ENCODE peak calls at places on chromosomes 16 and 17, in nine cellular contexts. One of them, this sample, is unnamed.

GRCh38 chr17:3964203-3965122 is at the start of gene ATP2A3:
- DNase-seq in cardiac fibroblast: no peak
- DNase-seq in mesothelial cell of epicardium: no peak
- DNase-seq in GM12865: peak; percentile 80
- DNase-seq in progenitor cell of endocrine pancreas: no peak
- DNase-seq in stomach: peak; percentile 60
- DNase-seq in neural progenitor cell: peak; percentile 51
- DNase-seq in tibial nerve: no peak
- DNase-seq in WTC11: peak; percentile 52
- DNase-seq in this sample: no peak

GRCh38 chr16:14177704-14178103 is 106.6 kb downstream of the MRTFB start:
- DNase-seq in GM12865: peak; percentile 29
- DNase-seq in stomach: no peak
- DNase-seq in WTC11: no peak
- DNase-seq in neural progenitor cell: no peak
- DNase-seq in progenitor cell of endocrine pancreas: no peak
- DNase-seq in mesothelial cell of epicardium: no peak
- DNase-seq in tibial nerve: no peak
- DNase-seq in cardiac fibroblast: no peak
- DNase-seq in this sample: no peak

GRCh38 chr17:2982854-2983636 is 80.4 kb downstream of the OR1D5 start:
- DNase-seq in cardiac fibroblast: peak; percentile 94
- DNase-seq in GM12865: no peak
- DNase-seq in WTC11: no peak
- DNase-seq in tibial nerve: no peak
- DNase-seq in stomach: no peak
- DNase-seq in mesothelial cell of epicardium: no peak
- DNase-seq in neural progenitor cell: no peak
- DNase-seq in progenitor cell of endocrine pancreas: no peak
- DNase-seq in this sample: no peak

GRCh38 chr17:9274119-9274445 is 252.8 kb downstream of the NTN1 start:
- DNase-seq in progenitor cell of endocrine pancreas: no peak
- DNase-seq in GM12865: no peak
- DNase-seq in neural progenitor cell: no peak
- DNase-seq in stomach: no peak
- DNase-seq in WTC11: no peak
- DNase-seq in cardiac fibroblast: no peak
- DNase-seq in tibial nerve: no peak
- DNase-seq in mesothelial cell of epicardium: no peak
- DNase-seq in this sample: no peak

GRCh38 chr17:40063034-40063765 is 435 bp downstream of the THRA start:
- DNase-seq in stomach: peak; percentile 51
- DNase-seq in cardiac fibroblast: peak; percentile 33
- DNase-seq in progenitor cell of endocrine pancreas: peak; percentile 55
- DNase-seq in neural progenitor cell: peak; percentile 86
- DNase-seq in WTC11: peak; percentile 59
- DNase-seq in GM12865: peak; percentile 41
- DNase-seq in tibial nerve: peak; percentile 59
- DNase-seq in mesothelial cell of epicardium: no peak
- DNase-seq in this sample: peak; percentile 69

GRCh38 chr17:37797206-37797605 is 52.3 kb upstream of the HNF1B start:
- DNase-seq in WTC11: no peak
- DNase-seq in progenitor cell of endocrine pancreas: no peak
- DNase-seq in neural progenitor cell: no peak
- DNase-seq in mesothelial cell of epicardium: no peak
- DNase-seq in GM12865: no peak
- DNase-seq in tibial nerve: no peak
- DNase-seq in cardiac fibroblast: peak; percentile 26
- DNase-seq in stomach: no peak
- DNase-seq in this sample: no peak

GRCh38 chr17:48194097-48194550 is 86.6 kb downstream of the SNX11 start:
- DNase-seq in tibial nerve: no peak
- DNase-seq in progenitor cell of endocrine pancreas: no peak
- DNase-seq in cardiac fibroblast: no peak
- DNase-seq in mesothelial cell of epicardium: no peak
- DNase-seq in stomach: no peak
- DNase-seq in neural progenitor cell: no peak
- DNase-seq in GM12865: no peak
- DNase-seq in WTC11: no peak
- DNase-seq in this sample: no peak

GRCh38 chr17:81380682-81381518 is 14.4 kb upstream of the BAHCC1 start:
- DNase-seq in WTC11: no peak
- DNase-seq in tibial nerve: no peak
- DNase-seq in stomach: no peak
- DNase-seq in GM12865: no peak
- DNase-seq in neural progenitor cell: no peak
- DNase-seq in mesothelial cell of epicardium: no peak
- DNase-seq in cardiac fibroblast: no peak
- DNase-seq in progenitor cell of endocrine pancreas: no peak
- DNase-seq in this sample: no peak

GRCh38 chr17:49454050-49454449 is 39.4 kb upstream of the PHB1 start:
- DNase-seq in neural progenitor cell: peak; percentile 51
- DNase-seq in progenitor cell of endocrine pancreas: no peak
- DNase-seq in WTC11: no peak
- DNase-seq in GM12865: no peak
- DNase-seq in cardiac fibroblast: peak; percentile 21
- DNase-seq in tibial nerve: no peak
- DNase-seq in mesothelial cell of epicardium: no peak
- DNase-seq in stomach: no peak
- DNase-seq in this sample: no peak

GRCh38 chr17:9937164-9937835 is 32.2 kb upstream of the RCVRN start:
- DNase-seq in progenitor cell of endocrine pancreas: no peak
- DNase-seq in tibial nerve: no peak
- DNase-seq in GM12865: no peak
- DNase-seq in neural progenitor cell: no peak
- DNase-seq in WTC11: no peak
- DNase-seq in stomach: no peak
- DNase-seq in mesothelial cell of epicardium: no peak
- DNase-seq in cardiac fibroblast: peak; percentile 44
- DNase-seq in this sample: no peak

GRCh38 chr16:50136399-50136798 is 16.7 kb upstream of the TENT4B start:
- DNase-seq in mesothelial cell of epicardium: no peak
- DNase-seq in cardiac fibroblast: no peak
- DNase-seq in progenitor cell of endocrine pancreas: no peak
- DNase-seq in stomach: no peak
- DNase-seq in tibial nerve: no peak
- DNase-seq in neural progenitor cell: no peak
- DNase-seq in GM12865: no peak
- DNase-seq in WTC11: no peak
- DNase-seq in this sample: no peak

GRCh38 chr16:57240872-57241271 is 4.2 kb upstream of the ARL2BP start:
- DNase-seq in neural progenitor cell: no peak
- DNase-seq in cardiac fibroblast: no peak
- DNase-seq in GM12865: peak; percentile 30
- DNase-seq in WTC11: no peak
- DNase-seq in mesothelial cell of epicardium: no peak
- DNase-seq in progenitor cell of endocrine pancreas: no peak
- DNase-seq in tibial nerve: no peak
- DNase-seq in stomach: no peak
- DNase-seq in this sample: no peak

GRCh38 chr16:57245472-57246113 is 534 bp downstream of the ARL2BP start:
- DNase-seq in tibial nerve: peak; percentile 39
- DNase-seq in WTC11: peak; percentile 30
- DNase-seq in stomach: peak; percentile 40
- DNase-seq in cardiac fibroblast: no peak
- DNase-seq in neural progenitor cell: no peak
- DNase-seq in mesothelial cell of epicardium: no peak
- DNase-seq in GM12865: peak; percentile 48
- DNase-seq in progenitor cell of endocrine pancreas: no peak
- DNase-seq in this sample: peak; percentile 58

GRCh38 chr16:57244463-57244766 is 644 bp upstream of the ARL2BP start:
- DNase-seq in GM12865: no peak
- DNase-seq in mesothelial cell of epicardium: no peak
- DNase-seq in neural progenitor cell: no peak
- DNase-seq in WTC11: no peak
- DNase-seq in progenitor cell of endocrine pancreas: no peak
- DNase-seq in tibial nerve: no peak
- DNase-seq in stomach: no peak
- DNase-seq in cardiac fibroblast: no peak
- DNase-seq in this sample: no peak

GRCh38 chr16:57242650-57243049 is 2.4 kb upstream of the ARL2BP start:
- DNase-seq in cardiac fibroblast: no peak
- DNase-seq in stomach: no peak
- DNase-seq in mesothelial cell of epicardium: no peak
- DNase-seq in GM12865: no peak
- DNase-seq in WTC11: no peak
- DNase-seq in neural progenitor cell: no peak
- DNase-seq in progenitor cell of endocrine pancreas: no peak
- DNase-seq in tibial nerve: no peak
- DNase-seq in this sample: no peak

DNA sequence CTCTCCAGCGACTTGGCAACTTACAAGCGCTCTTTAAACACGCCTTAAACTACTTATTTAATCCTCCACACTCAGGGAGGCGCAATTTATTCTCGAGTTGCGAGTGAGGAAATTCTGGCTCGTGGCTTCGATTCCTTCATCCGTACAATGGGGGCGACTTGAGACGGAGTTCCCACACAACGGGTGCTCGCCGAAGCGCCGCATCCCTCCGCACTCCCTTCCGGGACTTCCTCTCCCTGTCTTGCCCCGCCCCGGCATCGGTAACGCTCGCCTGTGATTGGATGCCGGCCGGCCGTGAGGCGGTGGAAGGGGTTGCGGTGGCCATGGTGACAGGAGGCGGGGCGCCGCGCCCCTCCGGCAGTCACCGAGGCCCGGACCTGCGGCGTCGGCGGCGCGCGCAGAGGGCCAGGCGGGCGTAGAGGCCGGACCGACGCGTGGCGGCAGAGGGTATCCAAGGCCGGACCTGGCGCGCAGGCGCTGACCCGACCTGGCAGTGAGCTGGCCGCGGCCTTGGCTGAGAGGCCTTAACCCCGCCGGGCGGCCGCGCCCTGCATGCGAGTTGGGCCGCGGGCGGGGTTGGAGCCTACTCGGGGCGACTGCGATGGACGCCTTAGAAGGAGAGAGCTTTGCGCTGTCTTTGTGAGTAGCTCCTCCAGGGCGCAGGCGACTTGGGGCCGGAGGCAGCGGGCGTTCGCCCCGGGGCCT is at the start of gene ARL2BP:
- DNase-seq in cardiac fibroblast: peak; percentile 99
- DNase-seq in progenitor cell of endocrine pancreas: peak; percentile 94
- DNase-seq in GM12865: peak; percentile 99
- DNase-seq in mesothelial cell of epicardium: peak; percentile 97
- DNase-seq in WTC11: peak; percentile 99
- DNase-seq in neural progenitor cell: peak; percentile 99
- DNase-seq in stomach: peak; percentile 99
- DNase-seq in tibial nerve: peak; percentile 95
- DNase-seq in this sample: peak; percentile 99
- TF ChIP-seq CTCF in cardiac fibroblast: no peak
- TF ChIP-seq CTCF in progenitor cell of endocrine pancreas: no peak
- TF ChIP-seq CTCF in GM12865: no peak
- TF ChIP-seq CTCF in mesothelial cell of epicardium: no peak
- TF ChIP-seq CTCF in WTC11: no peak
- TF ChIP-seq CTCF in neural progenitor cell: peak; percentile 23
- TF ChIP-seq CTCF in stomach: no peak
- TF ChIP-seq CTCF in tibial nerve: peak; percentile 24
- TF ChIP-seq CTCF in this sample: no peak

GRCh38 chr16:17685445-17685844 is 214.7 kb upstream of the XYLT1 start:
- DNase-seq in GM12865: no peak
- DNase-seq in mesothelial cell of epicardium: no peak
- DNase-seq in neural progenitor cell: no peak
- DNase-seq in progenitor cell of endocrine pancreas: no peak
- DNase-seq in tibial nerve: no peak
- DNase-seq in cardiac fibroblast: no peak
- DNase-seq in stomach: no peak
- DNase-seq in WTC11: no peak
- DNase-seq in this sample: no peak
- TF ChIP-seq CTCF in GM12865: no peak
- TF ChIP-seq CTCF in mesothelial cell of epicardium: no peak
- TF ChIP-seq CTCF in neural progenitor cell: no peak
- TF ChIP-seq CTCF in progenitor cell of endocrine pancreas: no peak
- TF ChIP-seq CTCF in tibial nerve: no peak
- TF ChIP-seq CTCF in cardiac fibroblast: no peak
- TF ChIP-seq CTCF in stomach: no peak
- TF ChIP-seq CTCF in WTC11: no peak
- TF ChIP-seq CTCF in this sample: no peak

GRCh38 chr17:66799839-66800537 is 34.9 kb upstream of the CACNG5 start:
- DNase-seq in GM12865: no peak
- DNase-seq in cardiac fibroblast: no peak
- DNase-seq in neural progenitor cell: no peak
- DNase-seq in mesothelial cell of epicardium: no peak
- DNase-seq in tibial nerve: no peak
- DNase-seq in progenitor cell of endocrine pancreas: no peak
- DNase-seq in stomach: no peak
- DNase-seq in WTC11: no peak
- DNase-seq in this sample: no peak
- TF ChIP-seq CTCF in GM12865: no peak
- TF ChIP-seq CTCF in cardiac fibroblast: no peak
- TF ChIP-seq CTCF in neural progenitor cell: peak; percentile 8
- TF ChIP-seq CTCF in mesothelial cell of epicardium: no peak
- TF ChIP-seq CTCF in tibial nerve: no peak
- TF ChIP-seq CTCF in progenitor cell of endocrine pancreas: no peak
- TF ChIP-seq CTCF in stomach: no peak
- TF ChIP-seq CTCF in WTC11: no peak
- TF ChIP-seq CTCF in this sample: no peak

GRCh38 chr16:78257376-78257728 is 157.9 kb downstream of the WWOX start:
- DNase-seq in neural progenitor cell: peak; percentile 60
- DNase-seq in WTC11: no peak
- DNase-seq in mesothelial cell of epicardium: no peak
- DNase-seq in progenitor cell of endocrine pancreas: no peak
- DNase-seq in tibial nerve: no peak
- DNase-seq in cardiac fibroblast: no peak
- DNase-seq in stomach: no peak
- DNase-seq in GM12865: no peak
- DNase-seq in this sample: no peak

GRCh38 chr16:78256686-78257375 is 157.4 kb downstream of the WWOX start:
- DNase-seq in stomach: no peak
- DNase-seq in mesothelial cell of epicardium: no peak
- DNase-seq in tibial nerve: no peak
- DNase-seq in cardiac fibroblast: no peak
- DNase-seq in GM12865: no peak
- DNase-seq in neural progenitor cell: no peak
- DNase-seq in progenitor cell of endocrine pancreas: no peak
- DNase-seq in WTC11: no peak
- DNase-seq in this sample: no peak

GRCh38 chr16:78258651-78259050 is 159.2 kb downstream of the WWOX start:
- DNase-seq in progenitor cell of endocrine pancreas: no peak
- DNase-seq in neural progenitor cell: no peak
- DNase-seq in cardiac fibroblast: no peak
- DNase-seq in GM12865: no peak
- DNase-seq in tibial nerve: no peak
- DNase-seq in WTC11: no peak
- DNase-seq in mesothelial cell of epicardium: no peak
- DNase-seq in stomach: no peak
- DNase-seq in this sample: no peak

GRCh38 chr16:78264642-78265041 is 165.2 kb downstream of the WWOX start:
- DNase-seq in WTC11: no peak
- DNase-seq in tibial nerve: no peak
- DNase-seq in neural progenitor cell: no peak
- DNase-seq in cardiac fibroblast: no peak
- DNase-seq in mesothelial cell of epicardium: no peak
- DNase-seq in stomach: no peak
- DNase-seq in GM12865: no peak
- DNase-seq in progenitor cell of endocrine pancreas: no peak
- DNase-seq in this sample: no peak

DNA sequence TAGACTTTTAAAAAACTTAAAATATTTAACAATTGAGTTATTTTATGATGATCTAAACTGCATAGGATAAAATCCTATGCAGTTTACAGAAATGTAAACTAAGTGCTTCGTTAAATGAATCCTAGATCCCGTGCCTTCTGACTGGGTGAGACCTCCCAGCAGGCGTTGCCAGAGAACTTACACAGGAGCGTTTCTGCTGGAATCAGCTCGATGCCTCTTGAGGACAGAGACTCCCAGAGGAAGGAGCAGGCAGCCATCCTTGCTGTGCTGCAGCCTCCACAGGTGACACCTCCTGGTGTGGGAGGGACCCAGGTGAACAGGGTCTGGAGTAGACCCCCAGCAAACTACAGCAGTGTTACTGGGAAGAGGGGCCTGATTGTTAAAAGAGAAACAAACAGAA is 160.4 kb downstream of the WWOX start:
- DNase-seq in stomach: no peak
- DNase-seq in GM12865: no peak
- DNase-seq in tibial nerve: no peak
- DNase-seq in WTC11: no peak
- DNase-seq in progenitor cell of endocrine pancreas: no peak
- DNase-seq in cardiac fibroblast: no peak
- DNase-seq in mesothelial cell of epicardium: no peak
- DNase-seq in neural progenitor cell: peak; percentile 41
- DNase-seq in this sample: no peak
- TF ChIP-seq CTCF in stomach: no peak
- TF ChIP-seq CTCF in GM12865: no peak
- TF ChIP-seq CTCF in tibial nerve: no peak
- TF ChIP-seq CTCF in WTC11: no peak
- TF ChIP-seq CTCF in progenitor cell of endocrine pancreas: no peak
- TF ChIP-seq CTCF in cardiac fibroblast: no peak
- TF ChIP-seq CTCF in mesothelial cell of epicardium: no peak
- TF ChIP-seq CTCF in neural progenitor cell: no peak
- TF ChIP-seq CTCF in this sample: no peak